ENCODE peak calls at places on chromosomes 2 and 18, in four cellular contexts. M is HepG2, A is WTC11, I is GM12878. K is an unnamed sample.

GRCh38 chr18:79528846-79529245 is 133.1 kb downstream of the NFATC1 start:
- DNase-seq in M (peak), A (peak), I (no peak), K (peak)

GRCh38 chr18:36175481-36175880 is 11.8 kb upstream of the MOCOS start:
- DNase-seq in M (no peak), A (no peak), I (no peak), K (no peak)

GRCh38 chr2:64658269-64658668 is 4.6 kb upstream of the SERTAD2 start:
- DNase-seq in M (no peak), A (no peak), I (no peak), K (no peak)

GRCh38 chr18:5452943-5453342 is 90.9 kb downstream of the EPB41L3 start:
- DNase-seq in M (no peak), A (no peak), I (no peak), K (no peak)

GRCh38 chr18:10838594-10838993 is 310.8 kb downstream of the PIEZO2 start:
- DNase-seq in M (no peak), A (no peak), I (peak), K (no peak)

GRCh38 chr18:76958692-76959341 is 136.5 kb downstream of the ZNF236 start:
- DNase-seq in M (no peak), A (no peak), I (no peak), K (no peak)

GRCh38 chr18:55787674-55788073 is 199.7 kb upstream of the TCF4 start:
- DNase-seq in M (no peak), A (no peak), I (no peak), K (no peak)

GRCh38 chr2:227509086-227509485 is 37.1 kb downstream of the AGFG1 start:
- DNase-seq in M (no peak), A (no peak), I (no peak), K (no peak)

GRCh38 chr2:65458999-65459398 is 26.6 kb upstream of the SPRED2 start:
- DNase-seq in M (no peak), A (no peak), I (no peak), K (no peak)

GRCh38 chr18:48680339-48680738 is 141.5 kb downstream of the CTIF start:
- DNase-seq in M (no peak), A (no peak), I (no peak), K (no peak)

GRCh38 chr2:165536861-165537499 is 67.5 kb downstream of the CSRNP3 start:
- DNase-seq in M (no peak), A (no peak), I (no peak), K (no peak)

GRCh38 chr2:17752892-17753802 is 463 bp downstream of the SMC6 start:
- DNase-seq in M (peak), A (peak), I (no peak), K (peak)

GRCh38 chr2:98457045-98457696 is 12.5 kb downstream of the INPP4A start:
- DNase-seq in M (no peak), A (no peak), I (no peak), K (no peak)

GRCh38 chr2:238772635-238773297 is 75.1 kb upstream of the TWIST2 start:
- DNase-seq in M (no peak), A (no peak), I (no peak), K (no peak)

GRCh38 chr2:233847248-233847898 is 7.0 kb downstream of the HJURP start:
- DNase-seq in M (no peak), A (no peak), I (no peak), K (no peak)

GRCh38 chr18:21894619-21895367 is 154.2 kb downstream of the MIB1 start:
- DNase-seq in M (no peak), A (no peak), I (no peak), K (no peak)

GRCh38 chr2:148719195-148719749 is 74.7 kb downstream of the EPC2 start:
- DNase-seq in M (peak), A (no peak), I (no peak), K (no peak)

GRCh38 chr18:69885841-69886531 is 61.7 kb downstream of the CD226 start:
- DNase-seq in M (peak), A (no peak), I (peak), K (no peak)

GRCh38 chr2:61117534-61117933 is 44.5 kb upstream of the C2orf74 start:
- DNase-seq in M (no peak), A (no peak), I (peak), K (no peak)

GRCh38 chr2:133109772-133110171 is 439.8 kb upstream of the LYPD1 start:
- DNase-seq in M (no peak), A (no peak), I (no peak), K (no peak)

DNA sequence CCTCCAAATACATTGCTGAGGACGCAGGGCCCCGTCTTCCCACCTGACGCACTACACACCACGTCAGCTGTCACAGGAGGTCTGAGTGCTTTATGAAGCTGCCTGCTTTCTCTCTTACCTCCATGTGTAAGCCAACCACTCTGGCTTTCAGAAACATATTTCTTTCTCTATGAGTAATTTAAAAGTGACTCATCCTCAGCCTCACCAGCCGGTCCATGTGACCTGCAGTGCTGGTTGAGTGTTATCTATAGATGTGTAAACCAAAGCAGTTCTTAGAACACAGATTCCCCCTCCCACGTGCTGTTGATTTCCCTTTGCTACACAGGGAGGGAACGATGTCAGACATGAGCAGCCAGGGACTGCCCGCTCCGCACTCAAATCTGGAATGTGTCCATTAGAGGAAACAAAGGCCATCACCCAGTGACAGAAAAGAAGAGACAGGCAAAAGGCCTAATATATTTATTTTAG is 157.8 kb downstream of the BCL2 start:
- DNase-seq in M (peak), A (no peak), I (peak), K (peak)
- TF ChIP-seq NR2C2 in M (no peak), A (no peak), I (no peak), K (no peak)

GRCh38 chr18:24068945-24069693 is 54.6 kb downstream of the TTC39C start:
- DNase-seq in M (no peak), A (no peak), I (no peak), K (no peak)
- TF ChIP-seq NR2C2 in M (no peak), A (no peak), I (no peak), K (no peak)

DNA sequence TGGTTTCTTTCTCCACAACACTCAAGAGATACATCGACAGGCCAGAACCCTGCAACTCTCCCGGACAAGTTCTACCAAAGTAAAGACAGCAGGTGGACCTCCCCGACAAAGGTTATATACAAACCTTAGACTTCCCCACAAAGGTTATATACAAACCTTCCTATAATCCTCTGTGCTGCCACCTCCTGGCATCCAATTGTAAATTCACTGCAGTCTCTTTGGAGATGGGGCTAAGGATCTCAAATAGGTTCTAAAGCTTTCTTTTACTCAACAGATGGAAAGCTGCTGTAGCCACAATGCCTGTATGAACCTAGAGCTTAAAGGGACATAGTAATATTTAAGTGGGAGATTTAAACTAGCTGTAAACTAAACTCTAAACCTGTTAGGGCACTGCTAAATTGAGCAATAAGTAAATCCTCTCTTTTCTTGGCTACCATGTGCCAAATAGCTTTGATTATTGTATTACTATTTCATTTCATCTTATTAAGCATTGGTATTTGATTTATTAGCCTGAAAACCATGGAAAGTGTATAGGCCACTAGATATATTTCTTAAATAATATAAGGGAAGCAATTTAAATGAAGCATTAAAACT is 9.8 kb upstream of the MREG start:
- DNase-seq in M (peak), A (peak), I (no peak), K (peak)
- TF ChIP-seq NR2C2 in M (no peak), A (no peak), I (no peak), K (no peak)

GRCh38 chr2:222615320-222615719 is 40.6 kb downstream of the FARSB start:
- DNase-seq in M (no peak), A (no peak), I (no peak), K (no peak)
- TF ChIP-seq NR2C2 in M (no peak), A (no peak), I (no peak), K (no peak)

DNA sequence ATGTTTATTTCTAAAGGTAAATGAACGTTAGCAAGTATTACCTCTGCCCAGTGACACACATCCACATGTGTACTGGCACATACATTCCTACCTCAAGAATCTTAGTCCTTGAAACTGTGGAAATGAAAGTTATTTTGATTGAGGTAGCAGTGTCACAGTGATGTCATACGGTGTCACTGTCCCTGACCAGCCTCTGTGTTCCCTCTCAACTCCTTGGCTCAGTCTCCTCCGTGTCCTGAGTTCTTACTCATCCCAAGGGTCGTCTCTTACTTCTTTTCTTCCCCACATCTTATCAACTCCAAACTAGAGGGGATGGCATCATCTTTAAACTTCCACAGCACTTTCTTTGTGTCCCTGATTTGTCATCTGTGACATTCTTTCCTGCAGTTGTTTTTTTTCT is 3.3 kb downstream of the NCK2 start:
- DNase-seq in M (no peak), A (no peak), I (no peak), K (no peak)
- TF ChIP-seq NR2C2 in M (no peak), A (no peak), I (no peak), K (no peak)

GRCh38 chr2:72131916-72132841 is 15.5 kb downstream of the CYP26B1 start:
- DNase-seq in M (no peak), A (no peak), I (no peak), K (no peak)
- TF ChIP-seq NR2C2 in M (no peak), A (no peak), I (no peak), K (no peak)

GRCh38 chr2:25619187-25619586 is 54.2 kb downstream of the DTNB start:
- DNase-seq in M (no peak), A (no peak), I (no peak), K (no peak)

GRCh38 chr2:25620077-25620476 is 53.3 kb downstream of the DTNB start:
- DNase-seq in M (no peak), A (no peak), I (no peak), K (no peak)

GRCh38 chr2:25624635-25625034 is 48.7 kb downstream of the DTNB start:
- DNase-seq in M (no peak), A (no peak), I (no peak), K (no peak)

GRCh38 chr2:25620711-25621110 is 52.7 kb downstream of the DTNB start:
- DNase-seq in M (no peak), A (no peak), I (no peak), K (no peak)

DNA sequence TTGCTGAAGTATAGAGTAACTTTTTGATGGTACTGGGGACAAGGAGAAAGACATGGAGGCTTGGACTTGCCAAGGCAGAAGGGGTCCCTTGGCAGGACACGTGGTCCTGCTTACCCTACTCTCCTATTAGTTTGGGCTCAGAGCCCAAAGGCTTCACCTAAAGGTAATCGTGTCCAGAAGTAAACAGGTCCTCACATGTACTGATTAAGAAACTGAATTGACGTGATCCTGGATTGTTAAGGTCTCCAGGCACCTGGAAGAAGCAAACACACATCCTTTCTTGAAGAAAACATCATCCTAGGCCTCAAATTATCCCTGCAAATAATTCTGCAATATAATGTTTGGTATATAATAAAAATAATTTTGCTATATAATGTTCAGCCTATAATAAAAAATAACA is 50.0 kb downstream of the DTNB start:
- DNase-seq in M (no peak), A (no peak), I (no peak), K (no peak)
- TF ChIP-seq NR2C2 in M (no peak), A (no peak), I (no peak), K (no peak)